ENCODE peak calls at places on chromosomes 11 and 22, in eight cellular contexts. R, T, K, Y, Z, B, W and V are unnamed samples.

GRCh38 chr11:10666976-10667892 is 26.3 kb downstream of the IRAG1 start:
- DNase-seq in R (no peak), T (no peak), K (no peak), Y (peak), Z (no peak), B (no peak), W (no peak), V (no peak)

GRCh38 chr22:29269731-29270474 is 1.8 kb downstream of the EWSR1 start:
- DNase-seq in R (no peak), T (no peak), K (no peak), Y (no peak), Z (no peak), B (no peak), W (no peak), V (peak)

GRCh38 chr11:60078021-60078420 is 10.4 kb upstream of the MS4A2 start:
- DNase-seq in R (no peak), T (no peak), K (no peak), Y (no peak), Z (no peak), B (no peak), W (no peak), V (no peak)

GRCh38 chr11:74429205-74429604 is 31.0 kb upstream of the PGM2L1 start:
- DNase-seq in R (no peak), T (no peak), K (no peak), Y (no peak), Z (no peak), B (no peak), W (no peak), V (no peak)

GRCh38 chr11:117817213-117818035 is 7.1 kb downstream of the FXYD2 start:
- DNase-seq in R (peak), T (peak), K (peak), Y (peak), Z (peak), B (peak), W (peak), V (peak)

GRCh38 chr22:40044870-40045834 is 50.4 kb downstream of the FAM83F start:
- DNase-seq in R (no peak), T (peak), K (peak), Y (no peak), Z (peak), B (peak), W (no peak), V (peak)

GRCh38 chr11:104163100-104164027 is 583 bp downstream of the PDGFD start:
- DNase-seq in R (peak), T (peak), K (peak), Y (no peak), Z (peak), B (no peak), W (no peak), V (peak)

GRCh38 chr11:120273432-120273831 is 33.5 kb downstream of the POU2F3 start:
- DNase-seq in R (no peak), T (no peak), K (no peak), Y (no peak), Z (no peak), B (no peak), W (no peak), V (no peak)

GRCh38 chr11:108019870-108020540 is 11.3 kb downstream of the CUL5 start:
- DNase-seq in R (peak), T (no peak), K (no peak), Y (no peak), Z (no peak), B (no peak), W (no peak), V (peak)

GRCh38 chr22:50544746-50545253 is 899 bp upstream of the KLHDC7B start:
- DNase-seq in R (no peak), T (no peak), K (peak), Y (no peak), Z (no peak), B (peak), W (no peak), V (peak)

GRCh38 chr11:122690801-122691649 is 35.5 kb downstream of the UBASH3B start:
- DNase-seq in R (peak), T (no peak), K (no peak), Y (no peak), Z (no peak), B (no peak), W (no peak), V (no peak)

GRCh38 chr11:33949201-33949913 is 57.5 kb upstream of the LMO2 start:
- DNase-seq in R (no peak), T (no peak), K (no peak), Y (no peak), Z (no peak), B (no peak), W (no peak), V (no peak)

GRCh38 chr11:84437129-84438123 is 1151.3 kb upstream of the CCDC90B start:
- DNase-seq in R (no peak), T (no peak), K (no peak), Y (no peak), Z (peak), B (peak), W (peak), V (peak)

GRCh38 chr11:19352736-19353110 is 112.0 kb upstream of the E2F8 start:
- DNase-seq in R (no peak), T (no peak), K (no peak), Y (no peak), Z (no peak), B (no peak), W (no peak), V (no peak)

GRCh38 chr11:71198141-71198822 is 54.1 kb downstream of the SHANK2 start:
- DNase-seq in R (no peak), T (no peak), K (no peak), Y (no peak), Z (no peak), B (no peak), W (no peak), V (no peak)

GRCh38 chr22:49462795-49463194 is 364.9 kb downstream of the BRD1 start:
- DNase-seq in R (no peak), T (no peak), K (no peak), Y (no peak), Z (no peak), B (no peak), W (no peak), V (no peak)

GRCh38 chr22:47200273-47201051 is 438.0 kb downstream of the TBC1D22A start:
- DNase-seq in R (peak), T (no peak), K (peak), Y (no peak), Z (peak), B (no peak), W (no peak), V (no peak)

GRCh38 chr11:69294621-69295078 is 695 bp downstream of the MYEOV start:
- DNase-seq in R (no peak), T (no peak), K (no peak), Y (no peak), Z (no peak), B (no peak), W (no peak), V (no peak)

GRCh38 chr11:115925568-115925904 is 421.3 kb upstream of the CADM1 start:
- DNase-seq in R (no peak), T (no peak), K (no peak), Y (no peak), Z (no peak), B (no peak), W (no peak), V (no peak)

GRCh38 chr11:10309163-10310093 is 4.6 kb downstream of the ADM start:
- DNase-seq in R (peak), T (peak), K (no peak), Y (no peak), Z (peak), B (peak), W (no peak), V (peak)

GRCh38 chr11:95661159-95661558 is 128.4 kb downstream of the FAM76B start:
- DNase-seq in R (no peak), T (no peak), K (no peak), Y (no peak), Z (no peak), B (no peak), W (no peak), V (no peak)

GRCh38 chr11:43923327-43924111 is 18.9 kb upstream of the C11orf96 start:
- DNase-seq in R (peak), T (no peak), K (no peak), Y (peak), Z (no peak), B (no peak), W (no peak), V (no peak)

GRCh38 chr11:79189604-79190003 is 251.2 kb downstream of the TENM4 start:
- DNase-seq in R (no peak), T (no peak), K (no peak), Y (no peak), Z (no peak), B (no peak), W (no peak), V (no peak)

DNA sequence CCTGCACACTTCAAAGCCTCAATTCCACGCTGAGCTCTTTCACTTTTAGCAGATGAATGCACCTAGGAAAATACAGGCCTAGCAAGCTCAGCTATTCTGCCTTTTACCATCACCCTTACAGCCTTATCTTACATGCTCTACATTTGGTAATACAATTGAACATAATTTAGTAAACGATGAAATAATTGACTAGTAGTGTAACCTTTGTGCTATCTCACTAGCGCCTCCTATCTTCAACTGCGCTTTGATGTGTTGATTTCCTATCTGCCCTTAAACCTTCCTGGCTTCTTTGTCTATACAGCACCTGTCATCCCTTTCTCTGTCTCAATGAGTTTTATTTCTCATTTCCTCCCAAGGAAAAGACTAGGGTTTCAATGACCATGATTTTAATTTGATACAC is 149.7 kb downstream of the LRRC4C start:
- DNase-seq in R (no peak), T (no peak), K (no peak), Y (no peak), Z (no peak), B (no peak), W (no peak), V (no peak)
- TF ChIP-seq CTCF in R (no peak), T (no peak), K (no peak), Y (no peak), Z (no peak), B (no peak), W (no peak), V (peak)

DNA sequence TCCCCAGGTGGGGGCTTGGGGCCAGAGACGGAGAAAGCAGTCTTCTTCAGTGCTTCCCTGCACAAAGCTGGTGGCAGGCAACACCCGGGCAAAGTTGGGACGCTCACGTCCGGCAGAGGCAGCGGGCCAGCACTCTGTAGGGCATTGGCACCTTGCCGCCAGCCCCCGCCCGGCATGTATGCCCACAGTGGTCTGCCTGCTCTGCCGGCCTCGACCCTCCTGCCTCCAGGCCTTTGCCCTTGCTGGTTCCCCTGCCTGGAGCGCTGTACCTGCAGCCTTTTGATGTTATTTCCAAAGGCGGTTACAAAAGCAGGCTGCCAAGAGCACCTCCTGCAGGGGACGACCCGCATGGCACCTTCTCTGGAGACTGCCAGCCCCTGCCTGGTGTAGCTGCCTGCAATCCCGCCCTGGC is 56.5 kb upstream of the SHISAL1 start:
- DNase-seq in R (no peak), T (no peak), K (no peak), Y (no peak), Z (no peak), B (no peak), W (no peak), V (no peak)
- TF ChIP-seq CTCF in R (peak), T (no peak), K (no peak), Y (peak), Z (no peak), B (no peak), W (no peak), V (no peak)

GRCh38 chr11:27485930-27486773 is 13.6 kb upstream of the LGR4 start:
- DNase-seq in R (peak), T (no peak), K (no peak), Y (no peak), Z (no peak), B (no peak), W (no peak), V (peak)
- TF ChIP-seq CTCF in R (peak), T (peak), K (peak), Y (peak), Z (peak), B (peak), W (peak), V (peak)

DNA sequence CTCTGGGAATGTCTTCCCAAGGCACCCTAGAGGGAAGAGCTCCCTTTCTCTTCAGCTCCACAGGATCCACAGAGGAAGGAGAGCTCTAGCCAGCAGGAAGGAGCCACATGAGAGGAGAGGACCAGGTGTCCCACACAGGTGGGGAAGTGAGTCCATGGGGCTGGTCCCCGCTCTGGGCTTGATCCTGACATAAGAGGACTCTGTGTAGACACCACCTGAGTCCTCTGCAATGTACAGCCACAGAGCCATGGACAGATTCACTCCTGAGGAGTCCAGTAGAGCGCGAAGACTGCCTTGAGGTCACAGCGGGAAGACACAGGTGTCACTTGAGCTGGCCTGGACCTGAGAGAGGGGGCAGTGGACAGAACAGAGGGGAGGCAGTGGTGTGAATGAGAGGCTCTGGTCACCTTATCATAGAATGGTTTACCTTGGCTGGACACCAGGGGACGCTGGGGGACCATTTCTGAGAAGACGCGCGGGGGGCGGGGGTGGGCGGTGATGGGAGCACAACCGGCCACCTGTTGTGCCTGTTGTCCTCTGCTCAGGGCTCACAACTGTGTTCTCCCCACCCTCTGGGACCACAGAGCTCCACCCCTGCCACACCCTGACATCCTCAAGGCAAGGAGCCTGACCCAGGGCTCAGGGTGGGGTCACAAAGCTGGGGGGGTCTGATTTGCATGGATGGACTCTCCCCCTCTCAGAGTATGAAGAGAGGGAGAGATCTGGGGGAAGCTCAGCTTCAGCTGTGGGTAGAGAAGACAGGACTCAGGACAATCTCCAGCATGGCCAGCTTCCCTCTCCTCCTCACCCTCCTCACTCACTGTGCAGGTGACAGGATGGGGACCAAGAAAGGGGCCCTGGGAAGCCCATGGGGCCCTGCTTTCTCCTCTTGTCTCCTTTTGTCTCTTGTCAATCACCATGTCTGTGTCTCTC is 128.2 kb downstream of the ZNF280B start:
- DNase-seq in R (no peak), T (no peak), K (no peak), Y (no peak), Z (no peak), B (peak), W (no peak), V (no peak)
- TF ChIP-seq CTCF in R (no peak), T (no peak), K (no peak), Y (no peak), Z (no peak), B (no peak), W (no peak), V (no peak)

GRCh38 chr11:89477175-89477574 is 14.0 kb downstream of the NOX4 start:
- DNase-seq in R (no peak), T (no peak), K (no peak), Y (no peak), Z (no peak), B (peak), W (no peak), V (peak)
- TF ChIP-seq CTCF in R (no peak), T (no peak), K (no peak), Y (no peak), Z (no peak), B (peak), W (no peak), V (no peak)

GRCh38 chr22:19799322-19800190 is 39.0 kb downstream of the TBX1 start:
- DNase-seq in R (peak), T (no peak), K (no peak), Y (peak), Z (peak), B (no peak), W (no peak), V (no peak)

GRCh38 chr22:19801340-19802000 is 40.9 kb downstream of the TBX1 start:
- DNase-seq in R (no peak), T (no peak), K (no peak), Y (no peak), Z (no peak), B (no peak), W (no peak), V (no peak)

GRCh38 chr22:19798825-19799224 is 38.2 kb downstream of the TBX1 start:
- DNase-seq in R (no peak), T (no peak), K (no peak), Y (no peak), Z (peak), B (no peak), W (no peak), V (no peak)

GRCh38 chr22:19800761-19801244 is 40.2 kb downstream of the TBX1 start:
- DNase-seq in R (peak), T (no peak), K (no peak), Y (no peak), Z (peak), B (no peak), W (no peak), V (peak)

GRCh38 chr22:19800306-19800705 is 39.7 kb downstream of the TBX1 start:
- DNase-seq in R (no peak), T (no peak), K (no peak), Y (no peak), Z (no peak), B (no peak), W (no peak), V (no peak)
- TF ChIP-seq CTCF in R (no peak), T (no peak), K (no peak), Y (no peak), Z (no peak), B (no peak), W (no peak), V (no peak)

GRCh38 chr11:72350752-72351151 is 83.6 kb downstream of the CLPB start:
- DNase-seq in R (no peak), T (no peak), K (no peak), Y (no peak), Z (no peak), B (no peak), W (no peak), V (no peak)

GRCh38 chr11:72349616-72350218 is 84.6 kb downstream of the CLPB start:
- DNase-seq in R (no peak), T (no peak), K (no peak), Y (no peak), Z (peak), B (no peak), W (no peak), V (no peak)

GRCh38 chr11:72352859-72353551 is 81.3 kb downstream of the CLPB start:
- DNase-seq in R (peak), T (no peak), K (no peak), Y (peak), Z (no peak), B (no peak), W (no peak), V (no peak)

GRCh38 chr11:72354356-72355115 is 79.8 kb downstream of the CLPB start:
- DNase-seq in R (no peak), T (peak), K (no peak), Y (no peak), Z (no peak), B (no peak), W (no peak), V (no peak)

GRCh38 chr11:72353861-72354260 is 80.5 kb downstream of the CLPB start:
- DNase-seq in R (peak), T (no peak), K (no peak), Y (no peak), Z (no peak), B (no peak), W (no peak), V (peak)
- TF ChIP-seq CTCF in R (peak), T (no peak), K (no peak), Y (peak), Z (no peak), B (no peak), W (peak), V (no peak)

DNA sequence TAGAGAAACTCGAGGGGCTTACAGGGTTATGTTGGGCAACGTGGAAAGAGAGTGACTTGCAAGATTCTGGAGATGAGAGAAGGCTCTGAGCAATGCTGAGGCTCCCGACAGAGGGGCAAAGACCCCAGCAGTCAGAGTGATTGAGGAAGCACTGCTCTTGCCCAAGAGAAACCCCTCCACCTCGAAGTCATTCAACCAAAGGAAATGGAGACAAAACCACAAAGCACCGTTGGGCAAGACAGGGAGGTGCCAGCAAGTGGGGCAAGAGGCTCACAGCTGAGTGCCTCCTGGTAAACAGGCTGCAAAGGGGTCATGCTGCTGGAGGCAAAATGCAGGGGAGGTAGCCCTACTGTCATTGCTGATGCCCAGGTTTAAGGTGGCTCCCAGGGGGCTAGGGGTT is 17.9 kb upstream of the MYH9 start:
- DNase-seq in R (peak), T (no peak), K (peak), Y (no peak), Z (no peak), B (peak), W (no peak), V (peak)
- TF ChIP-seq CTCF in R (no peak), T (no peak), K (no peak), Y (no peak), Z (no peak), B (no peak), W (no peak), V (no peak)